ENCODE peak calls at places on chromosome 13, in five cellular contexts. One of them, this sample, is unnamed.

GRCh38 chr13:76790519-76791289 is 95.5 kb downstream of the KCTD12 start:
- DNase-seq in lower leg skin: no peak
- DNase-seq in cardiac fibroblast: peak
- DNase-seq in PC-3: no peak
- DNase-seq in CD4-positive, alpha-beta T cell: no peak
- DNase-seq in this sample: no peak

GRCh38 chr13:26257049-26257448 is 3.1 kb downstream of the CDK8 start:
- DNase-seq in lower leg skin: no peak
- DNase-seq in cardiac fibroblast: no peak
- DNase-seq in PC-3: no peak
- DNase-seq in CD4-positive, alpha-beta T cell: no peak
- DNase-seq in this sample: no peak

GRCh38 chr13:107586216-107586615 is 629.1 kb downstream of the LIG4 start:
- DNase-seq in lower leg skin: no peak
- DNase-seq in cardiac fibroblast: no peak
- DNase-seq in PC-3: no peak
- DNase-seq in CD4-positive, alpha-beta T cell: no peak
- DNase-seq in this sample: no peak

GRCh38 chr13:98386632-98387031 is 190.3 kb downstream of the STK24 start:
- DNase-seq in lower leg skin: no peak
- DNase-seq in cardiac fibroblast: no peak
- DNase-seq in PC-3: no peak
- DNase-seq in CD4-positive, alpha-beta T cell: no peak
- DNase-seq in this sample: no peak

GRCh38 chr13:97109841-97110492 is 112.2 kb upstream of the MBNL2 start:
- DNase-seq in lower leg skin: peak
- DNase-seq in cardiac fibroblast: peak
- DNase-seq in PC-3: peak
- DNase-seq in CD4-positive, alpha-beta T cell: peak
- DNase-seq in this sample: peak

GRCh38 chr13:89568746-89569145 is 1778.7 kb upstream of the MIR17HG start:
- DNase-seq in lower leg skin: no peak
- DNase-seq in cardiac fibroblast: no peak
- DNase-seq in PC-3: no peak
- DNase-seq in CD4-positive, alpha-beta T cell: no peak
- DNase-seq in this sample: no peak

GRCh38 chr13:45325806-45326205 is 15.2 kb downstream of the TPT1 start:
- DNase-seq in lower leg skin: no peak
- DNase-seq in cardiac fibroblast: peak
- DNase-seq in PC-3: peak
- DNase-seq in CD4-positive, alpha-beta T cell: no peak
- DNase-seq in this sample: no peak

GRCh38 chr13:43374621-43375020 is 351.2 kb downstream of the DNAJC15 start:
- DNase-seq in lower leg skin: no peak
- DNase-seq in cardiac fibroblast: peak
- DNase-seq in PC-3: no peak
- DNase-seq in CD4-positive, alpha-beta T cell: no peak
- DNase-seq in this sample: no peak

GRCh38 chr13:32713397-32713796 is 127.1 kb downstream of the PDS5B start:
- DNase-seq in lower leg skin: no peak
- DNase-seq in cardiac fibroblast: no peak
- DNase-seq in PC-3: no peak
- DNase-seq in CD4-positive, alpha-beta T cell: no peak
- DNase-seq in this sample: no peak

GRCh38 chr13:85366759-85367417 is 432.3 kb downstream of the SLITRK6 start:
- DNase-seq in lower leg skin: no peak
- DNase-seq in cardiac fibroblast: peak
- DNase-seq in PC-3: peak
- DNase-seq in CD4-positive, alpha-beta T cell: no peak
- DNase-seq in this sample: no peak

GRCh38 chr13:92175330-92175729 is 776.9 kb downstream of the GPC5 start:
- DNase-seq in lower leg skin: no peak
- DNase-seq in cardiac fibroblast: peak
- DNase-seq in PC-3: peak
- DNase-seq in CD4-positive, alpha-beta T cell: no peak
- DNase-seq in this sample: peak

GRCh38 chr13:113350065-113350937 is 13.6 kb downstream of the GRTP1 start:
- DNase-seq in lower leg skin: no peak
- DNase-seq in cardiac fibroblast: no peak
- DNase-seq in PC-3: no peak
- DNase-seq in CD4-positive, alpha-beta T cell: no peak
- DNase-seq in this sample: peak
- TF ChIP-seq CTCF in lower leg skin: no peak
- TF ChIP-seq CTCF in cardiac fibroblast: no peak
- TF ChIP-seq CTCF in PC-3: no peak
- TF ChIP-seq CTCF in CD4-positive, alpha-beta T cell: no peak
- TF ChIP-seq CTCF in this sample: no peak

DNA sequence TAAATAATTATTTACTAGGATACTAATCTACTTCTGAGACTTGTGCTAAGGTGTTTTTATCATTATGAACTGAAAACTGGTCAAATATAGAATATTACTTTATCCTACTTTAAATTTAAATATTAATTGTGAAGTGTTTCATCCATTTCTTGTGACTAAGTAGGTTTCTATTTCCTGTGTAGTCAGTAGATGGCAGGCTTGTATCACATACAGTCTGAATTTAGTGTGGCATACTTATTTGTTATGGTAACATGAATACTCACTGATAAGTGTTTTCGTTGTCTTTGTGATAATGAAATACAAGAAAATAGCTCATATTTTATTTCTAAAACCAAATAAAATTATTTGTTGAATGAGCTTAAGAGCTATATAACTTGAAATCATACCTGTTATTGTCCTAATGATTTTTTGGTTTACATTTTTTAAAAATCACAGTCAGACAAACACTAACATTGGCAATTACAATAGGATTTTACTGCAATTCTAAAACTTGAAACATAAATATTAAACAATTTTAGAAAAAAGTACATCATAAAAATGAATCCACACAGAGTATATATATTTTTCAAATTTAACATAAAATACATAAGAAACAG is 904.6 kb upstream of the PCDH20 start:
- DNase-seq in lower leg skin: no peak
- DNase-seq in cardiac fibroblast: peak
- DNase-seq in PC-3: peak
- DNase-seq in CD4-positive, alpha-beta T cell: no peak
- DNase-seq in this sample: no peak
- TF ChIP-seq CTCF in lower leg skin: no peak
- TF ChIP-seq CTCF in cardiac fibroblast: peak
- TF ChIP-seq CTCF in PC-3: peak
- TF ChIP-seq CTCF in CD4-positive, alpha-beta T cell: no peak
- TF ChIP-seq CTCF in this sample: no peak

GRCh38 chr13:52597676-52598075 is 44.6 kb upstream of the HNRNPA1L2 start:
- DNase-seq in lower leg skin: no peak
- DNase-seq in cardiac fibroblast: no peak
- DNase-seq in PC-3: no peak
- DNase-seq in CD4-positive, alpha-beta T cell: no peak
- DNase-seq in this sample: no peak
- TF ChIP-seq CTCF in lower leg skin: no peak
- TF ChIP-seq CTCF in cardiac fibroblast: no peak
- TF ChIP-seq CTCF in PC-3: no peak
- TF ChIP-seq CTCF in CD4-positive, alpha-beta T cell: no peak
- TF ChIP-seq CTCF in this sample: no peak

GRCh38 chr13:111604087-111604486 is 283.6 kb downstream of the TEX29 start:
- DNase-seq in lower leg skin: peak
- DNase-seq in cardiac fibroblast: no peak
- DNase-seq in PC-3: no peak
- DNase-seq in CD4-positive, alpha-beta T cell: no peak
- DNase-seq in this sample: no peak
- TF ChIP-seq CTCF in lower leg skin: no peak
- TF ChIP-seq CTCF in cardiac fibroblast: no peak
- TF ChIP-seq CTCF in PC-3: no peak
- TF ChIP-seq CTCF in CD4-positive, alpha-beta T cell: no peak
- TF ChIP-seq CTCF in this sample: no peak

DNA sequence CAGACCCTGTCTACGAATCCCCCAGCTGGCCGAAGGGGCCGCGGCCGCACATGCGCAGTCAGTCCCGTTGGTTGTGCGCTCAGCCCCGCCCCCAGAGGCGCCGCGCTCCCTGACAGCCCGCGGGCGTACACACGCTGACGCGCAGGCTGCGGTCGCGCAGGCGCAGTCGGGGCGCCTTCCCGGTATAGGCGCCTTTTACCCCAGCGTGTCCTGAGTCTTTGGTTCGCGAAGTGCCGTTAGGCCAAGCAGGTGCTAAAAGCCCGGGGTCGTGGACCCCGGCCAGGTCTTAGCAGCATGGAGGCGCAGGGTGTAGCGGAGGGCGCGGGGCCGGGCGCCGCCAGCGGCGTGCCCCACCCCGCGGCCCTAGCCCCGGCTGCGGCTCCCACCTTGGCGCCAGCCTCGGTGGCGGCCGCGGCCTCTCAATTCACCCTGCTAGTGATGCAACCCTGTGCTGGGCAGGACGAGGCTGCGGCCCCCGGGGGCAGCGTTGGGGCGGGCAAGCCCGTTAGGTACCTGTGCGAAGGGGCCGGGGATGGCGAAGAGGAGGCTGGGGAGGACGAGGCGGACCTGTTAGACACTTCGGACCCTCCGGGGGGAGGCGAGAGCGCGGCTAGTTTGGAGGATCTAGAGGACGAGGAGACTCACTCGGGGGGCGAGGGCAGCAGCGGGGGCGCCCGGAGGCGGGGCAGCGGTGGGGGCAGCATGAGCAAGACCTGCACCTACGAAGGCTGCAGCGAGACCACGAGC is at the start of gene RFXAP:
- DNase-seq in lower leg skin: peak
- DNase-seq in cardiac fibroblast: peak
- DNase-seq in PC-3: peak
- DNase-seq in CD4-positive, alpha-beta T cell: peak
- DNase-seq in this sample: peak
- TF ChIP-seq CTCF in lower leg skin: no peak
- TF ChIP-seq CTCF in cardiac fibroblast: no peak
- TF ChIP-seq CTCF in PC-3: no peak
- TF ChIP-seq CTCF in CD4-positive, alpha-beta T cell: peak
- TF ChIP-seq CTCF in this sample: no peak

GRCh38 chr13:36133950-36134349 is 2.8 kb upstream of the DCLK1 start:
- DNase-seq in lower leg skin: no peak
- DNase-seq in cardiac fibroblast: no peak
- DNase-seq in PC-3: no peak
- DNase-seq in CD4-positive, alpha-beta T cell: no peak
- DNase-seq in this sample: no peak
- TF ChIP-seq CTCF in lower leg skin: no peak
- TF ChIP-seq CTCF in cardiac fibroblast: peak
- TF ChIP-seq CTCF in PC-3: no peak
- TF ChIP-seq CTCF in CD4-positive, alpha-beta T cell: no peak
- TF ChIP-seq CTCF in this sample: no peak

GRCh38 chr13:109698779-109699178 is 87.6 kb downstream of the IRS2 start:
- DNase-seq in lower leg skin: no peak
- DNase-seq in cardiac fibroblast: peak
- DNase-seq in PC-3: peak
- DNase-seq in CD4-positive, alpha-beta T cell: no peak
- DNase-seq in this sample: no peak

GRCh38 chr13:109697936-109698335 is 88.4 kb downstream of the IRS2 start:
- DNase-seq in lower leg skin: no peak
- DNase-seq in cardiac fibroblast: no peak
- DNase-seq in PC-3: no peak
- DNase-seq in CD4-positive, alpha-beta T cell: no peak
- DNase-seq in this sample: no peak

GRCh38 chr13:109703250-109703649 is 83.1 kb downstream of the IRS2 start:
- DNase-seq in lower leg skin: no peak
- DNase-seq in cardiac fibroblast: no peak
- DNase-seq in PC-3: no peak
- DNase-seq in CD4-positive, alpha-beta T cell: no peak
- DNase-seq in this sample: no peak

GRCh38 chr13:109700176-109700575 is 86.2 kb downstream of the IRS2 start:
- DNase-seq in lower leg skin: peak
- DNase-seq in cardiac fibroblast: peak
- DNase-seq in PC-3: peak
- DNase-seq in CD4-positive, alpha-beta T cell: no peak
- DNase-seq in this sample: no peak

DNA sequence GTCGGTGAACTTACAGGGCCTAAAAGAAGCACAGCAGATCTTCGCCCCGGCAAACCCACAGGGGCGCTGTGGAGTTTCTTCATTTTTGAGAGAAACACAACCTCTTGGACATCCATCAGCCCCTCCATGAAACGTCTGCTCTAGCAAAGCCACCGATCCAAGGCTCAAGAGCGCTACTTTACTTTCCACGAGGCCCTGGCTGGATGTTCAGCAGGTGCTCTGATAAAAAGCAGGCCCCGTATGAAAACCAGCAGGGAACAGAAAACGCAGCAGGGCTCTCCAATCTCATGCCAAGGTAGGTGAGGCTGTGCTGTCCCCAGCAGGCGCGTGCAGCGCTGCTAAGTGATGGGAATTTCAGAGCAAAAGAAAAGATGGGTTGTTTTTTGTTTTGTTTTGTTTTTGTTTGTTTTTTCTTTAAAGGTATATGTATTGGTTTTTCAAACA is 86.7 kb downstream of the IRS2 start:
- DNase-seq in lower leg skin: no peak
- DNase-seq in cardiac fibroblast: no peak
- DNase-seq in PC-3: no peak
- DNase-seq in CD4-positive, alpha-beta T cell: no peak
- DNase-seq in this sample: no peak
- TF ChIP-seq CTCF in lower leg skin: no peak
- TF ChIP-seq CTCF in cardiac fibroblast: no peak
- TF ChIP-seq CTCF in PC-3: no peak
- TF ChIP-seq CTCF in CD4-positive, alpha-beta T cell: no peak
- TF ChIP-seq CTCF in this sample: no peak

DNA sequence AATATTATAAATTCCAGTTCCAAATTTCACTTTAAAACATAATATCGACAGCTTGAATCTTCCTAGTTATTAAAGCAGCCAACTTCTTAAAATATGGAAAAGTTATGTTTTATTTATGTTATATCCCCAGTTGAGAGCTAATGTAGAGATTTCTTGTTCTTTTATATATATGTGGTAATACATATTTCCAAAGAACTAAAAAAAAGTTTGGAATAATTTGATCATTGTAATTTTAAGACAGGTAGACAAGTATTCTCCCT is 781 bp upstream of the TBC1D4 start:
- DNase-seq in lower leg skin: no peak
- DNase-seq in cardiac fibroblast: no peak
- DNase-seq in PC-3: no peak
- DNase-seq in CD4-positive, alpha-beta T cell: no peak
- DNase-seq in this sample: no peak
- TF ChIP-seq CTCF in lower leg skin: no peak
- TF ChIP-seq CTCF in cardiac fibroblast: no peak
- TF ChIP-seq CTCF in PC-3: no peak
- TF ChIP-seq CTCF in CD4-positive, alpha-beta T cell: peak
- TF ChIP-seq CTCF in this sample: no peak

This sample was measured in activated CD8-positive, alpha-beta T cell treated with anti-CD3 and anti-CD28 coated beads for 36 hours.